ENCODE peak calls at places on chromosome 19, in seven cellular contexts. One of them, this sample, is unnamed.

GRCh38 chr19:610801-611505 is 21.3 kb downstream of the HCN2 start:
- DNase-seq in T47D: no peak
- DNase-seq in K562: peak
- DNase-seq in GM12878: no peak
- DNase-seq in SK-N-SH: peak
- DNase-seq in HepG2: no peak
- DNase-seq in H1: no peak
- DNase-seq in this sample: no peak

GRCh38 chr19:7926727-7927604 is 1.0 kb upstream of the CTXN1 start:
- DNase-seq in T47D: no peak
- DNase-seq in K562: no peak
- DNase-seq in GM12878: no peak
- DNase-seq in SK-N-SH: peak
- DNase-seq in HepG2: no peak
- DNase-seq in H1: no peak
- DNase-seq in this sample: no peak

GRCh38 chr19:39765091-39766076 is 13.3 kb upstream of the LEUTX start:
- DNase-seq in T47D: no peak
- DNase-seq in K562: peak
- DNase-seq in GM12878: no peak
- DNase-seq in SK-N-SH: peak
- DNase-seq in HepG2: peak
- DNase-seq in H1: peak
- DNase-seq in this sample: peak

GRCh38 chr19:21750586-21751128 is 16.7 kb downstream of the ZNF100 start:
- DNase-seq in T47D: no peak
- DNase-seq in K562: peak
- DNase-seq in GM12878: no peak
- DNase-seq in SK-N-SH: peak
- DNase-seq in HepG2: no peak
- DNase-seq in H1: no peak
- DNase-seq in this sample: no peak

GRCh38 chr19:18596752-18597157 is 8.2 kb downstream of the REX1BD start:
- DNase-seq in T47D: peak
- DNase-seq in K562: peak
- DNase-seq in GM12878: no peak
- DNase-seq in SK-N-SH: peak
- DNase-seq in HepG2: peak
- DNase-seq in H1: no peak
- DNase-seq in this sample: peak

GRCh38 chr19:39409886-39410619 is 2.4 kb upstream of the PLEKHG2 start:
- DNase-seq in T47D: no peak
- DNase-seq in K562: peak
- DNase-seq in GM12878: no peak
- DNase-seq in SK-N-SH: peak
- DNase-seq in HepG2: peak
- DNase-seq in H1: no peak
- DNase-seq in this sample: peak

GRCh38 chr19:34084396-34085145 is 87.7 kb upstream of the LSM14A start:
- DNase-seq in T47D: no peak
- DNase-seq in K562: no peak
- DNase-seq in GM12878: no peak
- DNase-seq in SK-N-SH: no peak
- DNase-seq in HepG2: no peak
- DNase-seq in H1: no peak
- DNase-seq in this sample: no peak

GRCh38 chr19:5541456-5541855 is 26.3 kb downstream of the TINCR start:
- DNase-seq in T47D: no peak
- DNase-seq in K562: no peak
- DNase-seq in GM12878: no peak
- DNase-seq in SK-N-SH: no peak
- DNase-seq in HepG2: no peak
- DNase-seq in H1: no peak
- DNase-seq in this sample: no peak

GRCh38 chr19:1690570-1691307 is 38.3 kb upstream of the TCF3 start:
- DNase-seq in T47D: peak
- DNase-seq in K562: peak
- DNase-seq in GM12878: no peak
- DNase-seq in SK-N-SH: peak
- DNase-seq in HepG2: no peak
- DNase-seq in H1: peak
- DNase-seq in this sample: no peak

GRCh38 chr19:13983213-13983889 is 22.8 kb downstream of the RFX1 start:
- DNase-seq in T47D: no peak
- DNase-seq in K562: no peak
- DNase-seq in GM12878: no peak
- DNase-seq in SK-N-SH: no peak
- DNase-seq in HepG2: no peak
- DNase-seq in H1: no peak
- DNase-seq in this sample: no peak

GRCh38 chr19:55156202-55157063 is 1.1 kb downstream of the TNNI3 start:
- DNase-seq in T47D: peak
- DNase-seq in K562: peak
- DNase-seq in GM12878: no peak
- DNase-seq in SK-N-SH: peak
- DNase-seq in HepG2: peak
- DNase-seq in H1: no peak
- DNase-seq in this sample: peak

GRCh38 chr19:54017266-54017665 is 25.8 kb downstream of the CACNG6 start:
- DNase-seq in T47D: no peak
- DNase-seq in K562: no peak
- DNase-seq in GM12878: no peak
- DNase-seq in SK-N-SH: no peak
- DNase-seq in HepG2: no peak
- DNase-seq in H1: no peak
- DNase-seq in this sample: no peak

GRCh38 chr19:53792721-53793433 is 31.2 kb downstream of the NLRP12 start:
- DNase-seq in T47D: peak
- DNase-seq in K562: peak
- DNase-seq in GM12878: peak
- DNase-seq in SK-N-SH: peak
- DNase-seq in HepG2: peak
- DNase-seq in H1: peak
- DNase-seq in this sample: peak

GRCh38 chr19:913080-913748 is at the start of gene R3HDM4:
- DNase-seq in T47D: peak
- DNase-seq in K562: peak
- DNase-seq in GM12878: no peak
- DNase-seq in SK-N-SH: peak
- DNase-seq in HepG2: no peak
- DNase-seq in H1: no peak
- DNase-seq in this sample: no peak

GRCh38 chr19:28351761-28352160 is 861.2 kb downstream of the UQCRFS1 start:
- DNase-seq in T47D: no peak
- DNase-seq in K562: no peak
- DNase-seq in GM12878: no peak
- DNase-seq in SK-N-SH: no peak
- DNase-seq in HepG2: no peak
- DNase-seq in H1: no peak
- DNase-seq in this sample: no peak

GRCh38 chr19:47255947-47256687 is at the start of gene CCDC9:
- DNase-seq in T47D: peak
- DNase-seq in K562: no peak
- DNase-seq in GM12878: peak
- DNase-seq in SK-N-SH: no peak
- DNase-seq in HepG2: peak
- DNase-seq in H1: peak
- DNase-seq in this sample: peak

GRCh38 chr19:4059931-4060620 is 6.6 kb downstream of the ZBTB7A start:
- DNase-seq in T47D: no peak
- DNase-seq in K562: peak
- DNase-seq in GM12878: peak
- DNase-seq in SK-N-SH: no peak
- DNase-seq in HepG2: no peak
- DNase-seq in H1: no peak
- DNase-seq in this sample: no peak

GRCh38 chr19:10112895-10113591 is 1.6 kb downstream of the P2RY11 start:
- DNase-seq in T47D: no peak
- DNase-seq in K562: peak
- DNase-seq in GM12878: no peak
- DNase-seq in SK-N-SH: peak
- DNase-seq in HepG2: peak
- DNase-seq in H1: no peak
- DNase-seq in this sample: no peak

GRCh38 chr19:1102407-1103106 is 1.2 kb upstream of the GPX4 start:
- DNase-seq in T47D: no peak
- DNase-seq in K562: no peak
- DNase-seq in GM12878: peak
- DNase-seq in SK-N-SH: no peak
- DNase-seq in HepG2: peak
- DNase-seq in H1: no peak
- DNase-seq in this sample: peak

GRCh38 chr19:604355-604754 is 14.7 kb downstream of the HCN2 start:
- DNase-seq in T47D: no peak
- DNase-seq in K562: peak
- DNase-seq in GM12878: no peak
- DNase-seq in SK-N-SH: peak
- DNase-seq in HepG2: no peak
- DNase-seq in H1: no peak
- DNase-seq in this sample: no peak

GRCh38 chr19:32053366-32053765 is 292.0 kb upstream of the ZNF507 start:
- DNase-seq in T47D: no peak
- DNase-seq in K562: no peak
- DNase-seq in GM12878: no peak
- DNase-seq in SK-N-SH: no peak
- DNase-seq in HepG2: no peak
- DNase-seq in H1: no peak
- DNase-seq in this sample: no peak

GRCh38 chr19:54464044-54464623 is 556 bp upstream of the LENG9 start:
- DNase-seq in T47D: peak
- DNase-seq in K562: peak
- DNase-seq in GM12878: peak
- DNase-seq in SK-N-SH: peak
- DNase-seq in HepG2: peak
- DNase-seq in H1: peak
- DNase-seq in this sample: peak

GRCh38 chr19:1521636-1522035 is 2.2 kb upstream of the PLK5 start:
- DNase-seq in T47D: no peak
- DNase-seq in K562: no peak
- DNase-seq in GM12878: no peak
- DNase-seq in SK-N-SH: no peak
- DNase-seq in HepG2: no peak
- DNase-seq in H1: no peak
- DNase-seq in this sample: no peak

GRCh38 chr19:41452584-41453275 is 9.8 kb downstream of the ERICH4 start:
- DNase-seq in T47D: no peak
- DNase-seq in K562: no peak
- DNase-seq in GM12878: no peak
- DNase-seq in SK-N-SH: no peak
- DNase-seq in HepG2: no peak
- DNase-seq in H1: no peak
- DNase-seq in this sample: no peak

DNA sequence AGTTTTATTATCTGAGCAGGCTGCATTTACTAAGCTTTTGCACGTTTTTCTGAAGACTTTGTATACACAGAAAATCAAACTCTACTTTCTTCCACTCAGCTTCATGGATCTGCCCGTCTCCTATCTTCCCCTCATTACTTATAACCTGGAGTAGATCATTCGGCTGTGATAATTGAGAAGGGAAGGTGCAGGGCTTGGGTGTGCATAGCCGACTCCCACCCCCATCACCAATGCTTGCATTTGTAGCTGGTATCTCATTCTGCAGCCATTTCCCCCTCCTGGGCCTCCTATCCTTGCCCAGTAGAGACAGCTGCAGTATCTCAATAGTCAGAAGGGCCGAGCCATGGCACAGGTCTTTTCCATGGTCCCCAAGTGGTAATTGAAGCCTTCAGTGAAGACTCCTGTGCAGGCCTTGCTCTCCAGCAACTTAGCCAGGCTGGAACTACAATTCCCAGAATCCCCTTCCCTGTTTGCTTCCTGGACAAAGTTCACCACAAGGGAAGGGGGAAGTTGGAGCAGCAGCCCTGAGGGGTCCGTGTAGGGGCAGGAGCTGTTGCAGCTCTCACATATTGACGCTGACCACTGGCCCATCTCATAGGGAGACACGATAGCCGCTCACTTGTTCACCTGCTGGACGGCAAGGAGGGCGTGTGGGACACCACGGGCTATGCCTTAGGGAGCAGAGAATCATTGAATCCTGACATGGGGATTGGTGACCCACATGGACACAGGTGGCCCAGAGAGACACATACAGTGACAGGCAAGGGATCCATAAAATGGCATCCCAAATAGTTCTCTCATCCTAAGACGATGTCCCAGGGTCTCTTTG is 2.1 kb upstream of the SIGLEC8 start:
- DNase-seq in T47D: no peak
- DNase-seq in K562: peak
- DNase-seq in GM12878: no peak
- DNase-seq in SK-N-SH: peak
- DNase-seq in HepG2: peak
- DNase-seq in H1: no peak
- DNase-seq in this sample: no peak
- TF ChIP-seq JUND in T47D: no peak
- TF ChIP-seq JUND in K562: no peak
- TF ChIP-seq JUND in GM12878: no peak
- TF ChIP-seq JUND in SK-N-SH: no peak
- TF ChIP-seq JUND in HepG2: no peak
- TF ChIP-seq JUND in H1: no peak
- TF ChIP-seq JUND in this sample: no peak

GRCh38 chr19:12647490-12648071 is 19.0 kb downstream of the MAN2B1 start:
- DNase-seq in T47D: no peak
- DNase-seq in K562: peak
- DNase-seq in GM12878: no peak
- DNase-seq in SK-N-SH: peak
- DNase-seq in HepG2: no peak
- DNase-seq in H1: peak
- DNase-seq in this sample: no peak
- TF ChIP-seq JUND in T47D: no peak
- TF ChIP-seq JUND in K562: no peak
- TF ChIP-seq JUND in GM12878: no peak
- TF ChIP-seq JUND in SK-N-SH: no peak
- TF ChIP-seq JUND in HepG2: no peak
- TF ChIP-seq JUND in H1: no peak
- TF ChIP-seq JUND in this sample: no peak

GRCh38 chr19:48625891-48626327 is 6.6 kb downstream of the SPHK2 start:
- DNase-seq in T47D: no peak
- DNase-seq in K562: no peak
- DNase-seq in GM12878: no peak
- DNase-seq in SK-N-SH: no peak
- DNase-seq in HepG2: no peak
- DNase-seq in H1: no peak
- DNase-seq in this sample: no peak
- TF ChIP-seq JUND in T47D: no peak
- TF ChIP-seq JUND in K562: no peak
- TF ChIP-seq JUND in GM12878: no peak
- TF ChIP-seq JUND in SK-N-SH: no peak
- TF ChIP-seq JUND in HepG2: no peak
- TF ChIP-seq JUND in H1: no peak
- TF ChIP-seq JUND in this sample: no peak

GRCh38 chr19:58248886-58249285 is 20.2 kb downstream of the ZNF544 start:
- DNase-seq in T47D: no peak
- DNase-seq in K562: no peak
- DNase-seq in GM12878: no peak
- DNase-seq in SK-N-SH: no peak
- DNase-seq in HepG2: no peak
- DNase-seq in H1: no peak
- DNase-seq in this sample: no peak

DNA sequence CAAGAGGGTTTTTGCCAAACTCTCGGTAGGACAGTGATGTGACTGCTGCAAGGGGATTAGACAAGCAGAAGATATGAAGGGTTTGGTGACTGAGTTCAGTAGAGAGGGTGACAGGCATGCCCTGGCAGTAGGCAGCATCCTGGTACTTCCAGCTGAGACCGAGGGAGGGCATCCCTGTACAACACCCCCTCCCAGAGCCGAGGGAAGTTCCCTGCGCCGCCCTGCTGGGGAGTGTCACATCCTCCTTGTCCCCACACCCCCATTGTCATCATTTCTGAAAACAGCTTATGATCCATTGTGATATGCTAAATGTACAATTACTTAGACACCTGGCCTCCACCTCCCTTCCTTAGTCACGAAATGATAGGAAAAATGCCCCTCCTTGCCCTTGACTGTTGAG is 14.6 kb downstream of the ZNF544 start:
- DNase-seq in T47D: no peak
- DNase-seq in K562: no peak
- DNase-seq in GM12878: no peak
- DNase-seq in SK-N-SH: no peak
- DNase-seq in HepG2: no peak
- DNase-seq in H1: no peak
- DNase-seq in this sample: no peak
- TF ChIP-seq JUND in T47D: no peak
- TF ChIP-seq JUND in K562: no peak
- TF ChIP-seq JUND in GM12878: no peak
- TF ChIP-seq JUND in SK-N-SH: no peak
- TF ChIP-seq JUND in HepG2: no peak
- TF ChIP-seq JUND in H1: no peak
- TF ChIP-seq JUND in this sample: no peak

This sample was measured in HCT116.